ENCODE peak calls at places on chromosomes 5 and 9, in eight cellular contexts. N is mucosa of descending colon; Z is lower lobe of right lung; L is Panc1; H is effector memory CD4-positive, alpha-beta T cell; P is mesendoderm; Q is IMR-90; F is naive thymus-derived CD4-positive, alpha-beta T cell. G is an unnamed sample.
A peak's percentile ranks its signal among the peaks of the same experiment; 100 is the strongest.

GRCh38 chr9:134632329-134632728 is 9.3 kb upstream of the COL5A1 start:
- DNase-seq in N (peak; percentile 1), Z (peak; percentile 24), L (no peak), H (no peak), P (no peak), Q (no peak), F (no peak), G (no peak)

GRCh38 chr9:131585375-131585774 is 40.1 kb downstream of the PRRT1B start:
- DNase-seq in N (no peak), Z (no peak), L (no peak), H (peak; percentile 27), P (no peak), Q (peak; percentile 7), F (peak; percentile 36), G (no peak)

GRCh38 chr5:35313296-35313695 is 83.0 kb upstream of the PRLR start:
- DNase-seq in N (no peak), Z (no peak), L (no peak), H (no peak), P (no peak), Q (peak; percentile 7), F (no peak), G (no peak)

GRCh38 chr5:131305138-131305650 is 41.3 kb downstream of the CDC42SE2 start:
- DNase-seq in N (no peak), Z (no peak), L (no peak), H (no peak), P (no peak), Q (no peak), F (no peak), G (no peak)

GRCh38 chr5:10914741-10915480 is 153.9 kb upstream of the DAP start:
- DNase-seq in N (no peak), Z (no peak), L (no peak), H (no peak), P (no peak), Q (no peak), F (no peak), G (no peak)

GRCh38 chr9:107263289-107263688 is 19.8 kb upstream of the RAD23B start:
- DNase-seq in N (no peak), Z (no peak), L (no peak), H (no peak), P (no peak), Q (no peak), F (no peak), G (no peak)

GRCh38 chr5:170971-171800 is 20.1 kb upstream of the LRRC14B start:
- DNase-seq in N (no peak), Z (peak; percentile 37), L (no peak), H (no peak), P (no peak), Q (no peak), F (no peak), G (no peak)

GRCh38 chr5:119458911-119459632 is 6.8 kb downstream of the HSD17B4 start:
- DNase-seq in N (no peak), Z (no peak), L (no peak), H (no peak), P (no peak), Q (no peak), F (no peak), G (no peak)

GRCh38 chr5:170491479-170491878 is 12.3 kb upstream of the KCNIP1 start:
- DNase-seq in N (no peak), Z (no peak), L (no peak), H (no peak), P (no peak), Q (peak; percentile 84), F (no peak), G (no peak)

GRCh38 chr5:78755822-78756429 is 107.4 kb upstream of the LHFPL2 start:
- DNase-seq in N (no peak), Z (no peak), L (no peak), H (no peak), P (no peak), Q (peak; percentile 54), F (no peak), G (no peak)

GRCh38 chr9:72207278-72207677 is 58.0 kb downstream of the GDA start:
- DNase-seq in N (no peak), Z (no peak), L (no peak), H (no peak), P (no peak), Q (no peak), F (no peak), G (no peak)

GRCh38 chr9:100108572-100108971 is 9.5 kb downstream of the INVS start:
- DNase-seq in N (no peak), Z (no peak), L (no peak), H (no peak), P (peak; percentile 44), Q (no peak), F (no peak), G (no peak)

GRCh38 chr5:31186672-31187267 is 6.7 kb upstream of the CDH6 start:
- DNase-seq in N (no peak), Z (no peak), L (peak; percentile 57), H (no peak), P (peak; percentile 63), Q (peak; percentile 59), F (no peak), G (no peak)

GRCh38 chr5:175816348-175816747 is 55.0 kb upstream of the CPLX2 start:
- DNase-seq in N (no peak), Z (no peak), L (no peak), H (no peak), P (peak; percentile 53), Q (no peak), F (no peak), G (no peak)

GRCh38 chr5:178370102-178370501 is 137.5 kb upstream of the PHYKPL start:
- DNase-seq in N (no peak), Z (no peak), L (no peak), H (no peak), P (no peak), Q (no peak), F (no peak), G (no peak)

GRCh38 chr5:1444361-1445189 is 665 bp downstream of the SLC6A3 start:
- DNase-seq in N (no peak), Z (no peak), L (no peak), H (no peak), P (no peak), Q (no peak), F (no peak), G (no peak)

GRCh38 chr9:91143642-91144041 is 218.1 kb downstream of the AUH start:
- DNase-seq in N (no peak), Z (no peak), L (no peak), H (no peak), P (no peak), Q (no peak), F (no peak), G (no peak)

GRCh38 chr5:32298056-32298420 is 14.7 kb downstream of the MTMR12 start:
- DNase-seq in N (no peak), Z (no peak), L (no peak), H (no peak), P (no peak), Q (no peak), F (no peak), G (no peak)

GRCh38 chr5:32302822-32303754 is 9.7 kb downstream of the MTMR12 start:
- DNase-seq in N (no peak), Z (no peak), L (no peak), H (no peak), P (no peak), Q (no peak), F (no peak), G (no peak)

GRCh38 chr5:32299059-32299677 is 13.6 kb downstream of the MTMR12 start:
- DNase-seq in N (no peak), Z (no peak), L (no peak), H (no peak), P (no peak), Q (no peak), F (no peak), G (no peak)

GRCh38 chr5:32301891-32302290 is 10.8 kb downstream of the MTMR12 start:
- DNase-seq in N (no peak), Z (no peak), L (no peak), H (no peak), P (no peak), Q (no peak), F (no peak), G (no peak)

GRCh38 chr5:32297181-32298055 is 15.3 kb downstream of the MTMR12 start:
- DNase-seq in N (no peak), Z (no peak), L (no peak), H (no peak), P (no peak), Q (peak; percentile 19), F (no peak), G (no peak)
- H3K4me1 ChIP-seq in N (peaks cover 10% of the 10 kb centered on the region), Z (peaks cover 28% of the 10 kb centered on the region), L (no peaks in the 10 kb centered on the region), H (no peaks in the 10 kb centered on the region), P (peaks cover 9% of the 10 kb centered on the region), Q (peaks cover 7% of the 10 kb centered on the region), F (no peaks in the 10 kb centered on the region), G (peaks cover 11% of the 10 kb centered on the region)

GRCh38 chr5:181242031-181242451 is 1.7 kb downstream of the RACK1 start:
- DNase-seq in N (no peak), Z (no peak), L (no peak), H (no peak), P (no peak), Q (no peak), F (no peak), G (no peak)

GRCh38 chr5:181243521-181244307 is at the start of gene RACK1:
- DNase-seq in N (peak; percentile 88), Z (peak; percentile 91), L (peak; percentile 89), H (peak; percentile 77), P (peak; percentile 97), Q (peak; percentile 85), F (peak; percentile 88), G (peak; percentile 92)

GRCh38 chr5:181243020-181243520 is 636 bp downstream of the RACK1 start:
- DNase-seq in N (no peak), Z (no peak), L (no peak), H (no peak), P (no peak), Q (no peak), F (no peak), G (no peak)

GRCh38 chr5:181239062-181239663 is 4.5 kb downstream of the RACK1 start:
- DNase-seq in N (no peak), Z (no peak), L (no peak), H (no peak), P (no peak), Q (no peak), F (no peak), G (no peak)

GRCh38 chr5:181241393-181241975 is 2.2 kb downstream of the RACK1 start:
- DNase-seq in N (no peak), Z (no peak), L (peak; percentile 95), H (no peak), P (peak; percentile 56), Q (peak; percentile 90), F (no peak), G (no peak)
- H3K4me3 ChIP-seq in N (no peak overlapping the region), Z (peak overlapping the region; percentile 79), L (peak overlapping the region; percentile 78), H (no peak overlapping the region), P (no peak overlapping the region), Q (no peak overlapping the region), F (peak overlapping the region; percentile 99), G (no peak overlapping the region)

DNA sequence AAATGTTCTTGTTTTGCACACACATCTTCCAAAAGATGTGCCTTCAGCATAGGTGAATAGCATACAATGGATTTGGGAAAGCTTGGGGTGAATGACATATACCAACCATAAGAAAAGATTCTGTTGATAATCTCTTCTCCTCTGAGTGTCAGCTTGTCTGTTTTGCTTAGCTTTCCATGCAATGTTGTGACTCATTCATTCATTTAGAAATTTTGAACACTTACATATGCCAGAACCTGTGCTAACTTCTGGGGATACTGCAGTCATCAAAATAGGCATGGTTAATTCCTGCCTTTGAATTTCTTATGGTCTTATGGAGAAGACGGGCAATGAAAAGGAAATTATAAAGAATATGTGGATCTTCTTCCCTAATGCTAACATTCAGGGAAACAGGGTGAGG is 14.1 kb downstream of the ADRB2 start:
- DNase-seq in N (no peak), Z (no peak), L (no peak), H (no peak), P (no peak), Q (peak; percentile 51), F (no peak), G (no peak)
- H3K4me1 ChIP-seq in N (peaks cover 7% of the 10 kb centered on the region), Z (peaks cover 8% of the 10 kb centered on the region), L (no peaks in the 10 kb centered on the region), H (no peaks in the 10 kb centered on the region), P (no peaks in the 10 kb centered on the region), Q (peaks cover 9% of the 10 kb centered on the region), F (peaks cover 62% of the 10 kb centered on the region), G (no peaks in the 10 kb centered on the region)

GRCh38 chr9:74499111-74499601 is 2.0 kb downstream of the RORB start:
- DNase-seq in N (no peak), Z (no peak), L (no peak), H (no peak), P (peak; percentile 49), Q (no peak), F (no peak), G (no peak)
- H3K4me3 ChIP-seq in N (no peak overlapping the region), Z (peak overlapping the region; percentile 64), L (no peak overlapping the region), H (no peak overlapping the region), P (peak overlapping the region; percentile 3), Q (no peak overlapping the region), F (no peak overlapping the region), G (peak overlapping the region; percentile 43)

G was measured in thyroid gland.